ENCODE peak calls at places on chromosome 22, in seven cellular contexts. V is memory B cell; H is ACHN; I is stimulated activated CD4-positive, alpha-beta T cell treated with anti-CD3 and anti-CD28 coated beads, Interleukin-4, amount 100 ng/mL, for 4 hours; Z is posterior cingulate gyrus; M is heart right ventricle; J is activated CD4-positive, alpha-beta T cell treated with anti-CD3 and anti-CD28 coated beads, Interleukin-2, amount 50 U/mL, for 48 hours. F is an unnamed sample.

GRCh38 chr22:30206964-30207363 is 39.6 kb downstream of the LIF start:
- DNase-seq in V (no peak), H (peak; percentile 97), I (no peak), Z (peak; percentile 91), M (no peak), J (no peak), F (no peak)

GRCh38 chr22:17974703-17975372 is 49.5 kb downstream of the MICAL3 start:
- DNase-seq in V (no peak), H (no peak), I (no peak), Z (peak; percentile 57), M (no peak), J (no peak), F (no peak)

GRCh38 chr22:25347752-25348102 is 128.3 kb downstream of the CRYBB2 start:
- DNase-seq in V (no peak), H (no peak), I (no peak), Z (no peak), M (no peak), J (no peak), F (no peak)

GRCh38 chr22:44412136-44412731 is 85.8 kb downstream of the RTL6 start:
- DNase-seq in V (no peak), H (no peak), I (no peak), Z (peak; percentile 68), M (no peak), J (no peak), F (no peak)

GRCh38 chr22:33851240-33851639 is 69.0 kb downstream of the LARGE1 start:
- DNase-seq in V (no peak), H (no peak), I (no peak), Z (no peak), M (no peak), J (no peak), F (no peak)

GRCh38 chr22:47918276-47918928 is 1156.0 kb downstream of the TBC1D22A start:
- DNase-seq in V (no peak), H (no peak), I (no peak), Z (no peak), M (no peak), J (peak; percentile 7), F (no peak)

GRCh38 chr22:37862570-37863325 is 13.5 kb downstream of the EIF3L start:
- DNase-seq in V (no peak), H (no peak), I (no peak), Z (no peak), M (no peak), J (no peak), F (no peak)

GRCh38 chr22:36334081-36334831 is 53.5 kb downstream of the MYH9 start:
- DNase-seq in V (no peak), H (no peak), I (no peak), Z (peak; percentile 87), M (peak; percentile 52), J (peak; percentile 44), F (no peak)

GRCh38 chr22:37048133-37048532 is 3.4 kb upstream of the KCTD17 start:
- DNase-seq in V (no peak), H (no peak), I (no peak), Z (no peak), M (peak; percentile 2), J (no peak), F (no peak)

GRCh38 chr22:22097727-22098228 is 115.2 kb upstream of the TOP3B start:
- DNase-seq in V (no peak), H (no peak), I (no peak), Z (no peak), M (no peak), J (no peak), F (no peak)

GRCh38 chr22:47190276-47190956 is 428.0 kb downstream of the TBC1D22A start:
- DNase-seq in V (no peak), H (no peak), I (no peak), Z (peak; percentile 12), M (no peak), J (no peak), F (peak; percentile 46)

GRCh38 chr22:24996420-24996952 is 44.0 kb downstream of the KIAA1671 start:
- DNase-seq in V (no peak), H (peak; percentile 19), I (no peak), Z (no peak), M (no peak), J (no peak), F (no peak)

GRCh38 chr22:45968003-45968650 is 8.8 kb downstream of the WNT7B start:
- DNase-seq in V (no peak), H (no peak), I (no peak), Z (no peak), M (no peak), J (no peak), F (no peak)

GRCh38 chr22:20239951-20240773 is 28.0 kb downstream of the RTN4R start:
- DNase-seq in V (no peak), H (no peak), I (no peak), Z (peak; percentile 93), M (peak; percentile 34), J (no peak), F (no peak)

GRCh38 chr22:35393116-35394010 is 6.6 kb upstream of the MCM5 start:
- DNase-seq in V (no peak), H (no peak), I (no peak), Z (no peak), M (no peak), J (no peak), F (no peak)

GRCh38 chr22:17155941-17156340 is 3.1 kb downstream of the HDHD5 start:
- DNase-seq in V (no peak), H (no peak), I (no peak), Z (no peak), M (no peak), J (no peak), F (no peak)

GRCh38 chr22:35612903-35613302 is 4.2 kb downstream of the MB start:
- DNase-seq in V (no peak), H (no peak), I (no peak), Z (peak; percentile 39), M (peak; percentile 47), J (no peak), F (no peak)

GRCh38 chr22:23242473-23243001 is 62.2 kb downstream of the BCR start:
- DNase-seq in V (no peak), H (no peak), I (no peak), Z (peak; percentile 79), M (no peak), J (no peak), F (peak; percentile 34)

GRCh38 chr22:31883989-31884388 is 60.3 kb upstream of the YWHAH start:
- DNase-seq in V (no peak), H (no peak), I (no peak), Z (peak; percentile 81), M (no peak), J (no peak), F (no peak)

GRCh38 chr22:43168416-43169309 is 17.3 kb downstream of the TSPO start:
- DNase-seq in V (no peak), H (no peak), I (no peak), Z (no peak), M (no peak), J (no peak), F (no peak)